ENCODE peak calls at places on chromosomes 16 and 17, in four cellular contexts. Y, V, F and L are unnamed samples.
A peak's percentile ranks its signal among the peaks of the same experiment; 100 is the strongest.

GRCh38 chr17:74738051-74738996 is 1.3 kb downstream of the RAB37 start:
- DNase-seq in F (no peak), Y (peak; percentile 60), V (peak; percentile 18), L (peak; percentile 82)

GRCh38 chr16:57185446-57185944 is 344 bp downstream of the PSME3IP1 start:
- DNase-seq in V (peak; percentile 40), F (no peak), Y (no peak), L (no peak)

GRCh38 chr17:75826561-75827290 is 17.5 kb downstream of the UNC13D start:
- DNase-seq in V (no peak), Y (no peak), F (no peak), L (peak; percentile 48)

GRCh38 chr16:72878301-72879269 is 169.3 kb downstream of the ZFHX3 start:
- DNase-seq in Y (no peak), F (no peak), V (no peak), L (peak; percentile 95)

GRCh38 chr16:57284206-57284951 is at the start of gene PLLP:
- DNase-seq in F (no peak), Y (no peak), V (peak; percentile 86), L (no peak)

GRCh38 chr16:2912330-2913199 is 834 bp downstream of the FLYWCH1 start:
- DNase-seq in V (peak; percentile 56), Y (no peak), F (no peak), L (peak; percentile 6)

GRCh38 chr16:64952177-64952576 is 169.7 kb downstream of the CDH11 start:
- DNase-seq in F (no peak), V (no peak), Y (no peak), L (no peak)

GRCh38 chr17:29619251-29619650 is 3.5 kb downstream of the CORO6 start:
- DNase-seq in V (no peak), Y (no peak), F (no peak), L (no peak)

GRCh38 chr17:40422990-40423611 is 5.4 kb upstream of the TOP2A start:
- DNase-seq in V (peak; percentile 55), F (no peak), Y (no peak), L (no peak)

GRCh38 chr17:50290074-50290702 is 15.9 kb downstream of the TMEM92 start:
- DNase-seq in F (no peak), V (no peak), Y (no peak), L (no peak)

GRCh38 chr17:72011561-72011960 is 109.3 kb upstream of the SOX9 start:
- DNase-seq in Y (no peak), V (no peak), F (no peak), L (no peak)

GRCh38 chr17:29112780-29113295 is 67.4 kb downstream of the MYO18A start:
- DNase-seq in V (no peak), Y (no peak), F (no peak), L (no peak)

GRCh38 chr17:38352245-38353083 is 820 bp downstream of the SOCS7 start:
- DNase-seq in Y (no peak), V (peak; percentile 30), F (no peak), L (no peak)

GRCh38 chr17:56899403-56899802 is 14.4 kb downstream of the TRIM25 start:
- DNase-seq in V (no peak), Y (no peak), F (no peak), L (no peak)

GRCh38 chr17:60398227-60398959 is 6.5 kb upstream of the USP32 start:
- DNase-seq in Y (peak; percentile 71), V (no peak), F (no peak), L (no peak)

GRCh38 chr17:231966-232807 is 50.7 kb upstream of the DOC2B start:
- DNase-seq in F (no peak), V (no peak), Y (no peak), L (no peak)

DNA sequence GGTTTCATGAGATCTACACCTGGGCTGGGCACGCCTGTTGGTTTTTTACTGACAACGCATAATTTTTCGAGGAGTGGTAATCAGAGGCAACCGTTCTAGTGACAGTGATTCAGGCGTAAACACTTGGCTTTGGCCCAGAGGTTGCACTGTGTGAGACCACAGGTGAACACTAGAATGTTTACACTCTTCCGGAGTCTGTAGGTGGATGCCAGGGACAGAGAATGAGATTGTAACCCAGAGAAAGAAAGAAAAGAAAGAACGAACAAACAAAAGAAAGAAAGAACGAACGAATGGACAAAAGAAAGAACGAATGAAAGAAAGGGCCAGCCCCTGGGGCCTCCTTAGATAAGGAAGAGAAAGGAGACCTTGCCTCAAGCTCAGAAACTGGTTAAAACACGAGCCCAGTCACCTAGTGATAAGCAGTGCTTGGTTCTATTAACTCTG is 113.2 kb downstream of the PRKCB start:
- DNase-seq in F (no peak), Y (no peak), V (no peak), L (no peak)
- TF ChIP-seq BRCA1 in F (no peak), Y (no peak), V (no peak), L (no peak)

DNA sequence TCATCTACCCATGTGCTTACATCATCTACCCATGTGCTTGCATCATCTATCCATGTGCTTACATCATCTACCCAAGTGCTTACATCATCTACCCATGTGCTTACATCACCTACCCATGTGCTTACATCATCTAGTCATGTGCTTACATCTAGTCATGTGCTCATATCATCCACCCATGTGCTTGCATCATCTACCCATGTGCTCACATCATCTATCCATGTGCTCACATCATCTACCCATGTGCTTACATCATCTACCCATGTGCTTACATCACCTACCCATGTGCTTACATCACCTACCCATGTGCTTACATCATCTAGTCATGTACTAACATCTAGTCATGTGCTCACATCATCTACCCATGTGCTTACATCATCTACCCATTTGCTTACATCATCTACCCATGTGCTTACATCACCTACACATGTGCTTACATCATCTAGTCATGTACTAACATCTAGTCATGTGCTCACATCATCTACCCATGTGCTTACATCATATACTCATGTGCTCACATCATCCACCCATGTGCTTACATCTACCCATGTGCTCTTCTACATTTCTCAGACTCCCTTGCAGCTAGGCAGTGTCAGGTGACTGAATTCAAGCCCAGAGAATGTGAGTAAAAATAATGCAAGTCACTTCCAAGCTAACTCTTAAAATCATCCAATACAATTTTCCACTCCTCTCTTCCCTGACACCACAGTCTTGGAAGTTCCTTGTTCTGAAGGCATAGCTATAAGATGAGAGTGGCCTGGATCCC is 196.8 kb downstream of the CBLN1 start:
- DNase-seq in Y (no peak), V (no peak), F (no peak), L (no peak)
- TF ChIP-seq KDM1A in Y (no peak), V (no peak), F (no peak), L (no peak)

GRCh38 chr16:9534759-9535158 is 443.3 kb downstream of the HAPSTR1 start:
- DNase-seq in Y (no peak), F (no peak), V (no peak), L (no peak)
- H3K4me2 ChIP-seq in Y (no peak overlapping the region), F (no peak overlapping the region), V (no peak overlapping the region), L (no peak overlapping the region)

GRCh38 chr17:68053237-68054030 is 17.9 kb downstream of the KPNA2 start:
- DNase-seq in Y (no peak), F (no peak), V (no peak), L (no peak)
- TF ChIP-seq BRCA1 in Y (no peak), F (no peak), V (no peak), L (no peak)

GRCh38 chr16:67419502-67419901 is 3.2 kb upstream of the ZDHHC1 start:
- DNase-seq in Y (no peak), V (no peak), F (no peak), L (no peak)
- TF ChIP-seq KDM1A in Y (no peak), V (no peak), F (no peak), L (no peak)

GRCh38 chr17:79798296-79799173 is 1.7 kb upstream of the CBX8 start:
- DNase-seq in Y (no peak), F (no peak), V (no peak), L (no peak)

GRCh38 chr17:79799174-79799537 is 2.3 kb upstream of the CBX8 start:
- DNase-seq in F (no peak), Y (no peak), V (no peak), L (no peak)

GRCh38 chr17:79801156-79802038 is 4.5 kb upstream of the CBX8 start:
- DNase-seq in V (no peak), Y (no peak), F (no peak), L (no peak)

GRCh38 chr17:79800325-79801155 is 3.7 kb upstream of the CBX8 start:
- DNase-seq in Y (no peak), V (no peak), F (no peak), L (no peak)

GRCh38 chr17:79799538-79800324 is 2.9 kb upstream of the CBX8 start:
- DNase-seq in Y (no peak), V (no peak), F (no peak), L (no peak)
- H3K4me2 ChIP-seq in Y (peak overlapping the region; percentile 69), V (no peak overlapping the region), F (peak overlapping the region; percentile 70), L (peak overlapping the region; percentile 92)